ENCODE peak calls at places on chromosomes 1 and 21, in seven cellular contexts. One of them, this sample, is unnamed.

GRCh38 chr1:65330822-65331221 is 21.5 kb downstream of the DNAJC6 start:
- DNase-seq in breast epithelium: no peak
- DNase-seq in AG04450: no peak
- DNase-seq in GM12864: no peak
- DNase-seq in stomach: no peak
- DNase-seq in body of pancreas: no peak
- DNase-seq in iPS DF 6.9: peak; percentile 50
- DNase-seq in this sample: no peak

GRCh38 chr1:10772711-10773110 is 23.7 kb downstream of the CASZ1 start:
- DNase-seq in breast epithelium: no peak
- DNase-seq in GM12864: no peak
- DNase-seq in stomach: no peak
- DNase-seq in iPS DF 6.9: no peak
- DNase-seq in AG04450: no peak
- DNase-seq in body of pancreas: no peak
- DNase-seq in this sample: no peak

GRCh38 chr21:29454179-29454578 is 155.5 kb downstream of the BACH1 start:
- DNase-seq in stomach: no peak
- DNase-seq in breast epithelium: no peak
- DNase-seq in body of pancreas: no peak
- DNase-seq in AG04450: no peak
- DNase-seq in GM12864: no peak
- DNase-seq in iPS DF 6.9: no peak
- DNase-seq in this sample: no peak

GRCh38 chr1:63730211-63730610 is 43.6 kb upstream of the ROR1 start:
- DNase-seq in GM12864: no peak
- DNase-seq in stomach: no peak
- DNase-seq in breast epithelium: no peak
- DNase-seq in AG04450: no peak
- DNase-seq in body of pancreas: no peak
- DNase-seq in iPS DF 6.9: no peak
- DNase-seq in this sample: no peak

GRCh38 chr1:33043267-33044090 is 6.8 kb upstream of the AK2 start:
- DNase-seq in GM12864: no peak
- DNase-seq in stomach: no peak
- DNase-seq in breast epithelium: no peak
- DNase-seq in body of pancreas: no peak
- DNase-seq in AG04450: no peak
- DNase-seq in iPS DF 6.9: no peak
- DNase-seq in this sample: no peak

GRCh38 chr1:234170622-234171021 is 202.6 kb upstream of the COA6 start:
- DNase-seq in GM12864: no peak
- DNase-seq in iPS DF 6.9: no peak
- DNase-seq in body of pancreas: no peak
- DNase-seq in AG04450: no peak
- DNase-seq in stomach: no peak
- DNase-seq in breast epithelium: peak; percentile 32
- DNase-seq in this sample: peak; percentile 22

GRCh38 chr1:160361814-160362167 is 5.1 kb upstream of the NHLH1 start:
- DNase-seq in AG04450: no peak
- DNase-seq in breast epithelium: no peak
- DNase-seq in stomach: no peak
- DNase-seq in iPS DF 6.9: no peak
- DNase-seq in body of pancreas: no peak
- DNase-seq in GM12864: no peak
- DNase-seq in this sample: no peak

GRCh38 chr1:20192871-20193411 is 6.6 kb upstream of the PLA2G2C start:
- DNase-seq in iPS DF 6.9: no peak
- DNase-seq in GM12864: no peak
- DNase-seq in AG04450: no peak
- DNase-seq in body of pancreas: no peak
- DNase-seq in breast epithelium: no peak
- DNase-seq in stomach: no peak
- DNase-seq in this sample: no peak

GRCh38 chr21:45573452-45574035 is 31.3 kb upstream of the SLC19A1 start:
- DNase-seq in breast epithelium: no peak
- DNase-seq in GM12864: no peak
- DNase-seq in stomach: no peak
- DNase-seq in iPS DF 6.9: no peak
- DNase-seq in AG04450: no peak
- DNase-seq in body of pancreas: no peak
- DNase-seq in this sample: peak; percentile 59

GRCh38 chr21:45574691-45575090 is 32.5 kb upstream of the SLC19A1 start:
- DNase-seq in stomach: no peak
- DNase-seq in breast epithelium: no peak
- DNase-seq in AG04450: no peak
- DNase-seq in iPS DF 6.9: no peak
- DNase-seq in GM12864: no peak
- DNase-seq in body of pancreas: no peak
- DNase-seq in this sample: peak; percentile 59

GRCh38 chr21:45575304-45575992 is 33.2 kb upstream of the SLC19A1 start:
- DNase-seq in breast epithelium: no peak
- DNase-seq in stomach: no peak
- DNase-seq in GM12864: no peak
- DNase-seq in body of pancreas: no peak
- DNase-seq in AG04450: no peak
- DNase-seq in iPS DF 6.9: no peak
- DNase-seq in this sample: peak; percentile 68

GRCh38 chr21:45572783-45573451 is 30.7 kb upstream of the SLC19A1 start:
- DNase-seq in AG04450: no peak
- DNase-seq in iPS DF 6.9: no peak
- DNase-seq in body of pancreas: no peak
- DNase-seq in GM12864: no peak
- DNase-seq in stomach: no peak
- DNase-seq in breast epithelium: no peak
- DNase-seq in this sample: peak; percentile 35

DNA sequence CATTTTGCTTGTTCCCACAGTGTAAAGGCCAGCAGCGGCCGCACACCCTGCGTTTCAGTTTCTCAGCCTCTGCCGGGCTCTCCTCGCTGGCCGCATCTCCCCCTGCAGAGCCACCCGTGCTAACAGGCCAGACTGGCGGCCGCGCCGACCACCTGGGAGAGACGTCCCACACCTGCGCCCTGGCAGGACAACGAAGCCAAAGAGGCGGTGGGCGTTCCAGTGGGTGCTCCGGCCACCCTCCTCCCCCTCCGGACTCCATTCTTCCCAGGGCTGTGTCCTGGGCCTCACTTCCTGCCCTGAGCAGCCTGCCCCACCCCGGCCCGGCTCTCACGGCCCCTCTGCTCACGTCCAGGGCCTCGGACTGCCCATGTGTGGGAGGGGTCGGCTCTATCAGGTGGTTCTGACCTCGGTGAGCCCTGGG is 31.9 kb upstream of the SLC19A1 start:
- DNase-seq in stomach: no peak
- DNase-seq in GM12864: no peak
- DNase-seq in breast epithelium: no peak
- DNase-seq in iPS DF 6.9: no peak
- DNase-seq in AG04450: no peak
- DNase-seq in body of pancreas: no peak
- DNase-seq in this sample: peak; percentile 71
- H3K4me3 ChIP-seq in stomach: no peak overlapping the region
- H3K4me3 ChIP-seq in GM12864: no peak overlapping the region
- H3K4me3 ChIP-seq in breast epithelium: no peak overlapping the region
- H3K4me3 ChIP-seq in iPS DF 6.9: no peak overlapping the region
- H3K4me3 ChIP-seq in AG04450: no peak overlapping the region
- H3K4me3 ChIP-seq in body of pancreas: no peak overlapping the region
- H3K4me3 ChIP-seq in this sample: no peak overlapping the region

DNA sequence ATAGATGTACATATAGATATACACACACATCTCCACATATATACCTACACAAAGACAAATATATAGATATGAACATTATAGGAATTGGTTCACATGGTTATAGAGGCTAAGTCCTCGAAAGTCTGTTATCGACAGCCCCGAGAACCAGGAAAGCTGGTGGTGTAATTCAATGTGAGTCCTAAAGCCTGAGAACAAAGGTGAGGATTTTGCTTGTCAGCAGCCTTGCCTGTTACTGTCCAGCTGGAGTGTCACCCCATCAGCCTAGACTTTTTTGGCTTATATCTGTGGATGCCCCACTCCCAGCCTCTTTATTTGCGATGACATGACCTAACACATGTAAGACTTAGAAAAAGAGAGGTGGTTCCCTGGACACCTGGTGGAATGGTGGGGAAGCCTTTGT is 97.0 kb downstream of the GIPC2 start:
- DNase-seq in GM12864: no peak
- DNase-seq in body of pancreas: no peak
- DNase-seq in breast epithelium: no peak
- DNase-seq in iPS DF 6.9: no peak
- DNase-seq in AG04450: no peak
- DNase-seq in stomach: no peak
- DNase-seq in this sample: no peak
- H3K4me3 ChIP-seq in GM12864: peak overlapping the region; percentile 4
- H3K4me3 ChIP-seq in body of pancreas: no peak overlapping the region
- H3K4me3 ChIP-seq in breast epithelium: no peak overlapping the region
- H3K4me3 ChIP-seq in iPS DF 6.9: no peak overlapping the region
- H3K4me3 ChIP-seq in AG04450: no peak overlapping the region
- H3K4me3 ChIP-seq in stomach: no peak overlapping the region
- H3K4me3 ChIP-seq in this sample: no peak overlapping the region

GRCh38 chr1:116310172-116310571 is 62.9 kb upstream of the ATP1A1 start:
- DNase-seq in breast epithelium: no peak
- DNase-seq in AG04450: no peak
- DNase-seq in body of pancreas: no peak
- DNase-seq in GM12864: no peak
- DNase-seq in iPS DF 6.9: no peak
- DNase-seq in stomach: no peak
- DNase-seq in this sample: no peak

GRCh38 chr1:116309090-116309870 is 63.8 kb upstream of the ATP1A1 start:
- DNase-seq in breast epithelium: peak; percentile 45
- DNase-seq in iPS DF 6.9: no peak
- DNase-seq in GM12864: no peak
- DNase-seq in stomach: no peak
- DNase-seq in body of pancreas: no peak
- DNase-seq in AG04450: no peak
- DNase-seq in this sample: no peak

GRCh38 chr1:116314305-116314919 is 58.6 kb upstream of the ATP1A1 start:
- DNase-seq in body of pancreas: peak; percentile 62
- DNase-seq in GM12864: no peak
- DNase-seq in breast epithelium: no peak
- DNase-seq in AG04450: no peak
- DNase-seq in iPS DF 6.9: no peak
- DNase-seq in stomach: no peak
- DNase-seq in this sample: no peak

GRCh38 chr1:116313776-116314175 is 59.3 kb upstream of the ATP1A1 start:
- DNase-seq in breast epithelium: no peak
- DNase-seq in stomach: no peak
- DNase-seq in GM12864: no peak
- DNase-seq in AG04450: no peak
- DNase-seq in body of pancreas: no peak
- DNase-seq in iPS DF 6.9: no peak
- DNase-seq in this sample: no peak

DNA sequence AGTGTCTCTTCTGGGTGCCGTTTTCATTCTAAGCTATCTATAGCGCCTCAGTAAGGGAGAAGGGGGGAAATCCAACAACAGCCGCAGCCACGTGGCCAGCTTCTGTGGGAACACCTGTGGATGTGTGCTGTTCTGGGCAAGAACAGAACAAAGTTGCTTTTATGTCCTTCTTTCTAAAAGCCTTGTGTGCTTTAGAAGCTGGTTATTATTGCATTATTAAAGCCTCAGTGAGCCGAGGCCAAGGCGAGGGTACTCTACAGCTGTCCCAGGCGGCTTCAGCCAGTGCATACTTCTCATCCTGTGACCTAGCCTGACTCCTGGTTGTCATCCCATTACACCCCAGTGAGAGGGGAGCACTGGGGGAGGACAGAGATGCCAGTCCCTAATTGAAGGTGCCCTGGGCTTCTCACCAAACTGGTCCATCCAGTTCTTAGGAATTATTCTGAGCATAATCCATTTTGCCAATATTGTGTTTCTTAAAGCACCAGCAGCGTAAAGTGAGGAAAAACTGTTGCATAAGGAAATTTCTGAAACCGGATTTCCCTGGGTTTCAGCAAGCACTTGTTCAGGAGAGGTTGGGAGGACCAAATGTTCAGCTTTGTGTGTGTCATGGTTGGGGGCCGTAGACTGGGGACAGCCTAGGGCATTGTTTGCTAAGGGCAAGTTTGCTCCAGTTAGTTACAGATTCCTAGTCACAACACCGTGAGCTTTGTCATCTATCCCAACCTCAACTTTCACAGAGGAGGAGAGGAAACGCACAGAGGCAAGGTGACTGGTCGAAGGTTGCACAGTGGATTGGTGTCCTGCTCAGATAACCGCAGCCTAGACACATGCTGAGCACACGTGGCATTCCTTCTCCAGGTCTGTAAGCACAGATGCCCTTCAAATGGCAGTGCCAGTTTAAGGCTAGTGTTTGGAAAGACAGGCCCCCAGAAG is 61.0 kb upstream of the ATP1A1 start:
- DNase-seq in breast epithelium: peak; percentile 78
- DNase-seq in AG04450: no peak
- DNase-seq in body of pancreas: peak; percentile 64
- DNase-seq in stomach: peak; percentile 52
- DNase-seq in GM12864: no peak
- DNase-seq in iPS DF 6.9: no peak
- DNase-seq in this sample: no peak
- H3K4me3 ChIP-seq in breast epithelium: no peak overlapping the region
- H3K4me3 ChIP-seq in AG04450: no peak overlapping the region
- H3K4me3 ChIP-seq in body of pancreas: no peak overlapping the region
- H3K4me3 ChIP-seq in stomach: no peak overlapping the region
- H3K4me3 ChIP-seq in GM12864: no peak overlapping the region
- H3K4me3 ChIP-seq in iPS DF 6.9: no peak overlapping the region
- H3K4me3 ChIP-seq in this sample: no peak overlapping the region

GRCh38 chr1:173050865-173051264 is at the start of gene TNFSF18:
- DNase-seq in AG04450: no peak
- DNase-seq in GM12864: no peak
- DNase-seq in breast epithelium: no peak
- DNase-seq in body of pancreas: no peak
- DNase-seq in stomach: no peak
- DNase-seq in iPS DF 6.9: no peak
- DNase-seq in this sample: no peak

GRCh38 chr1:173049327-173049639 is 1.5 kb downstream of the TNFSF18 start:
- DNase-seq in iPS DF 6.9: no peak
- DNase-seq in AG04450: no peak
- DNase-seq in GM12864: no peak
- DNase-seq in body of pancreas: no peak
- DNase-seq in breast epithelium: no peak
- DNase-seq in stomach: no peak
- DNase-seq in this sample: no peak

GRCh38 chr1:173052681-173053196 is 2.0 kb upstream of the TNFSF18 start:
- DNase-seq in AG04450: no peak
- DNase-seq in body of pancreas: peak; percentile 15
- DNase-seq in iPS DF 6.9: no peak
- DNase-seq in GM12864: no peak
- DNase-seq in stomach: no peak
- DNase-seq in breast epithelium: no peak
- DNase-seq in this sample: no peak

GRCh38 chr1:173044656-173045055 is 6.1 kb downstream of the TNFSF18 start:
- DNase-seq in breast epithelium: no peak
- DNase-seq in body of pancreas: no peak
- DNase-seq in iPS DF 6.9: no peak
- DNase-seq in AG04450: no peak
- DNase-seq in stomach: no peak
- DNase-seq in GM12864: no peak
- DNase-seq in this sample: no peak

DNA sequence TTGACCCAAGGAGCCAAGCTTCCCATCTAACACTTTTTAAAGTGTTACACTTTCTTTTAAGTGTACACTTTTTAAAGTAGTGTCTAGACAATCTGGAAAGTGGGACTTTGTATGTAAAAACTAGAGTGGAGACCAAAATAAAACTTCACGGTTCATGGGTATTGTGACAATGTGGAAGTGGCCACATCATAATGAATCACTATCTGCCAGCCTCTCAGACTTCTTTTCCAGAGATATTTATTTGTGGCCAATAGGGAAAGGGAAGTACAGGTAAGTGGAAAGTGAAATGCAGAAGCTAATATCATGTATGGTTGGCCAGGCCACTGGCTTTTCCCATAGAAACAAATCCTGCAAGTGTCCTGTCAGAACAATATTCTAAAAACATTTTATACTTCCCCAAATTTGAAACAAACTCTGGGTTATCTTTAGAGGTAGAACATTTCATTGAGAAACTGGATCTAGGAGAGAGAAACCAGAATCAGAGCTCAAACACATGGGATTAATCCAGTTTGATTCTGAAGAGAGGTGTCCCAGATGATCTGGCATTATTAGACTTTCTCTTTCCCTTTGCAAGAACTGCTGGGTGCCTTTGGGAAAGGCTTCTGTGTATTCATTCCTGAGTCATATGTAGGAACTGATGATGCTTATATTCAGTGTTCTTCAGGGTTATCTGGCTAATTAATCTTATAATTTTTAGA is 2.0 kb downstream of the TNFSF18 start:
- DNase-seq in stomach: no peak
- DNase-seq in breast epithelium: no peak
- DNase-seq in iPS DF 6.9: no peak
- DNase-seq in body of pancreas: no peak
- DNase-seq in GM12864: no peak
- DNase-seq in AG04450: no peak
- DNase-seq in this sample: no peak
- H3K4me3 ChIP-seq in stomach: no peak overlapping the region
- H3K4me3 ChIP-seq in breast epithelium: no peak overlapping the region
- H3K4me3 ChIP-seq in iPS DF 6.9: no peak overlapping the region
- H3K4me3 ChIP-seq in body of pancreas: no peak overlapping the region
- H3K4me3 ChIP-seq in GM12864: no peak overlapping the region
- H3K4me3 ChIP-seq in AG04450: no peak overlapping the region
- H3K4me3 ChIP-seq in this sample: no peak overlapping the region

This sample was measured in coronary artery.